ENCODE peak calls at places on chromosomes 12 and 14, in ten cellular contexts. R is A673, O is Peyer's patch, Q is osteoblast, T is AG04450, P is heart right ventricle, Y is fibroblast of lung, B is transverse colon, X is psoas muscle, N is bronchial epithelial cell. L is an unnamed sample. For H3K27me3, the result is how much of the 10 kb centered on the place peaks cover.

GRCh38 chr12:22271036-22271435 is 63.5 kb downstream of the ST8SIA1 start:
- DNase-seq in N (peak), O (no peak), Q (peak), R (no peak), B (no peak), Y (peak), X (no peak), T (peak), P (no peak), L (no peak)

GRCh38 chr14:91466192-91466591 is 43.9 kb downstream of the PPP4R3A start:
- DNase-seq in P (no peak), X (no peak), N (no peak), T (no peak), B (no peak), Q (no peak), R (no peak), O (no peak), Y (no peak), L (no peak)

GRCh38 chr12:111034911-111035577 is 114.7 kb upstream of the MYL2 start:
- DNase-seq in T (no peak), O (no peak), N (no peak), P (no peak), Y (no peak), B (no peak), R (peak), Q (no peak), X (no peak), L (peak)

GRCh38 chr12:28936711-28937110 is 212.4 kb upstream of the FAR2 start:
- DNase-seq in B (no peak), O (no peak), P (no peak), Q (no peak), Y (no peak), N (no peak), T (no peak), X (no peak), R (no peak), L (no peak)

GRCh38 chr12:7327913-7328312 is 24.0 kb downstream of the ACSM4 start:
- DNase-seq in B (no peak), T (no peak), X (no peak), O (no peak), N (no peak), P (no peak), Y (no peak), Q (no peak), R (peak), L (no peak)

GRCh38 chr14:75821828-75822521 is 159.8 kb downstream of the TGFB3 start:
- DNase-seq in X (no peak), T (no peak), Y (peak), P (no peak), B (no peak), O (no peak), R (no peak), Q (no peak), N (peak), L (no peak)

GRCh38 chr14:75968461-75968860 is 13.3 kb downstream of the TGFB3 start:
- DNase-seq in P (no peak), B (no peak), R (peak), O (no peak), T (no peak), X (no peak), N (no peak), Q (peak), Y (no peak), L (no peak)

GRCh38 chr12:123427036-123427769 is 9.3 kb downstream of the RILPL2 start:
- DNase-seq in Y (no peak), T (no peak), O (peak), N (no peak), P (no peak), R (no peak), X (no peak), B (peak), Q (no peak), L (peak)

GRCh38 chr14:99424306-99424877 is 56.3 kb downstream of the SETD3 start:
- DNase-seq in P (no peak), Q (no peak), X (no peak), O (no peak), N (no peak), R (no peak), B (no peak), Y (no peak), T (no peak), L (no peak)

GRCh38 chr12:92107621-92108131 is 38.0 kb downstream of the BTG1 start:
- DNase-seq in Q (no peak), N (no peak), T (no peak), X (no peak), R (no peak), B (no peak), O (no peak), Y (no peak), P (no peak), L (no peak)

GRCh38 chr14:31944256-31945073 is 132.6 kb upstream of the ARHGAP5 start:
- DNase-seq in P (no peak), N (no peak), R (no peak), T (no peak), X (no peak), Q (no peak), B (peak), O (peak), Y (no peak), L (peak)

GRCh38 chr12:112905451-112906089 is 1.2 kb upstream of the OAS1 start:
- DNase-seq in B (no peak), O (no peak), X (no peak), R (no peak), Q (peak), Y (no peak), T (no peak), N (peak), P (no peak), L (no peak)

GRCh38 chr12:4961311-4961710 is 51.6 kb downstream of the KCNA1 start:
- DNase-seq in Y (no peak), O (no peak), T (no peak), Q (no peak), P (no peak), X (no peak), N (no peak), B (no peak), R (no peak), L (no peak)

GRCh38 chr14:78519863-78520262 is 349.7 kb downstream of the NRXN3 start:
- DNase-seq in O (no peak), B (peak), X (no peak), Y (peak), R (peak), P (peak), T (no peak), Q (no peak), N (peak), L (no peak)

GRCh38 chr14:50804181-50804721 is 26.7 kb downstream of the NIN start:
- DNase-seq in P (no peak), Q (peak), B (no peak), Y (peak), O (no peak), X (no peak), T (no peak), N (no peak), R (no peak), L (no peak)

GRCh38 chr14:95348395-95349080 is 28.8 kb upstream of the CLMN start:
- DNase-seq in R (peak), O (no peak), B (no peak), Y (no peak), N (no peak), Q (no peak), T (no peak), P (no peak), X (no peak), L (no peak)

GRCh38 chr14:22449612-22449930 is 139.5 kb downstream of the DAD1 start:
- DNase-seq in O (no peak), R (no peak), P (no peak), N (no peak), Y (no peak), Q (no peak), X (no peak), B (no peak), T (no peak), L (no peak)

GRCh38 chr12:6613015-6613775 is 6.0 kb upstream of the CHD4 start:
- DNase-seq in B (peak), Y (peak), X (peak), Q (peak), P (peak), O (peak), R (peak), T (no peak), N (peak), L (peak)

GRCh38 chr12:53968214-53969127 is 4.5 kb upstream of the HOXC11 start:
- DNase-seq in R (no peak), B (no peak), Q (no peak), Y (no peak), O (no peak), X (no peak), P (no peak), T (no peak), N (no peak), L (no peak)

GRCh38 chr14:101865288-101865687 is 99.1 kb upstream of the DYNC1H1 start:
- DNase-seq in O (no peak), X (no peak), Q (no peak), P (no peak), R (no peak), Y (no peak), T (no peak), B (no peak), N (no peak), L (no peak)

GRCh38 chr12:111584959-111585358 is 14.2 kb downstream of the ATXN2 start:
- DNase-seq in R (no peak), X (no peak), P (no peak), B (no peak), Y (no peak), Q (no peak), O (no peak), N (peak), T (no peak), L (no peak)

GRCh38 chr14:36223558-36223957 is 47.0 kb upstream of the PTCSC3 start:
- DNase-seq in R (no peak), O (no peak), B (no peak), Y (no peak), P (no peak), T (no peak), N (no peak), X (no peak), Q (no peak), L (no peak)

DNA sequence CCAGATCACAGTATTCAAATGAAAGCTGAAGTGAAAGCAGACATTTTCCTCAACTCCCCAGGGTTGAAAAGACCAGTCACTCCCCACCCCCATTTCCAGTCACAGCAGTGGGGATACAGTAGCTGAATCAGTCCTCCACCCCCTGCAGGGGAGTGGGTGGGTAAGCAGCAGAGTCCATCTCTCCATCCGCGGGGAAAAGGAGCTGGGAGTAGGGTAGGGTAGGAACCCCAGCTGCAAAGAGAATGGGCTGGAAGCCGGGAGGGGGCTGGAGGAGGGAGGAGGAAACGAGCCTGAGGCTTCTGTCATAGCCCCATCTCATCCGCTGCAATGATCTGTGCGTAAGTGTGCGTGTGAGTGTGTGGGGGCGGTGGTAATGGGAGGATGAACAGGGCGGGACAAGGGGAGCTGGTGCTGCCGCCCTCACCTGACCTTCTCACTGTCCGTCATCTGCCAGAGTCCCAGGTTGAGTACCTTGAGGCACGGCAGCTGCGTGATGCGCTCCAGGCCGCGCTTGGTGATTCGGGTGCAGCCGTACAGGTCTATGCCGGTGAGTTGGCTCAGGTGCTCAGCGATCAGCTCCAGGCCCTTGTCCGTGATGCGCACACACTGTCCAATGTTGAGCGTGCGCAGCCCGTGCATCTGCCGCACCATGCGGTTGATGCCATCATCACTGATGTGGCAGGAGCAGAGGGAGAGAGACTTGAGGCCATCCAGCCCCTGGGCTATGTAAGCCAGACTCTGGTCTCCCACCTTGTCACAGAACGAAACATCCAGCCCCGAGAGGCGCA is 1.7 kb downstream of the FBXL14 start:
- DNase-seq in R (peak), N (peak), Q (peak), P (peak), B (peak), O (peak), T (no peak), Y (peak), X (no peak), L (peak)
- TF ChIP-seq CTCF in R (peak), N (no peak), Q (no peak), P (no peak), B (no peak), O (no peak), T (peak), Y (peak), X (no peak), L (no peak)

DNA sequence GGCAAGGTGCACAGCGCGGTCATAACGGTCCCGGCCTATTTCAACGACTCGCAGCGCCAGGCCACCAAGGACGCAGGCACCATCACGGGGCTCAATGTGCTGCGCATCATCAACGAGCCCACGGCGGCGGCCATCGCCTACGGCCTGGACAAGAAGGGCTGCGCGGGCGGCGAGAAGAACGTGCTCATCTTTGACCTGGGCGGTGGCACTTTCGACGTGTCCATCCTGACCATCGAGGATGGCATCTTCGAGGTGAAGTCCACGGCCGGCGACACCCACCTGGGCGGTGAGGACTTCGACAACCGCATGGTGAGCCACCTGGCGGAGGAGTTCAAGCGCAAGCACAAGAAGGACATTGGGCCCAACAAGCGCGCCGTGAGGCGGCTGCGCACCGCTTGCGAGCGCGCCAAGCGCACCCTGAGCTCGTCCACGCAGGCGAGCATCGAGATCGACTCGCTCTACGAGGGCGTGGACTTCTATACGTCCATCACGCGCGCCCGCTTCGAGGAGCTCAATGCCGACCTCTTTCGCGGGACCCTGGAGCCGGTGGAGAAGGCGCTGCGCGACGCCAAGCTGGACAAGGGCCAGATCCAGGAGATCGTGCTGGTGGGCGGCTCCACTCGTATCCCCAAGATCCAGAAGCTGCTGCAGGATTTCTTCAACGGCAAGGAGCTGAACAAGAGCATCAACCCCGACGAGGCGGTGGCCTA is 875 bp downstream of the HSPA2 start:
- DNase-seq in T (no peak), X (no peak), O (no peak), N (no peak), Q (no peak), B (peak), R (no peak), Y (peak), P (peak), L (no peak)
- H3K4me3 ChIP-seq in T (peak), X (peak), O (peak), N (no peak), Q (peak), B (peak), R (peak), Y (peak), P (peak), L (no peak)

DNA sequence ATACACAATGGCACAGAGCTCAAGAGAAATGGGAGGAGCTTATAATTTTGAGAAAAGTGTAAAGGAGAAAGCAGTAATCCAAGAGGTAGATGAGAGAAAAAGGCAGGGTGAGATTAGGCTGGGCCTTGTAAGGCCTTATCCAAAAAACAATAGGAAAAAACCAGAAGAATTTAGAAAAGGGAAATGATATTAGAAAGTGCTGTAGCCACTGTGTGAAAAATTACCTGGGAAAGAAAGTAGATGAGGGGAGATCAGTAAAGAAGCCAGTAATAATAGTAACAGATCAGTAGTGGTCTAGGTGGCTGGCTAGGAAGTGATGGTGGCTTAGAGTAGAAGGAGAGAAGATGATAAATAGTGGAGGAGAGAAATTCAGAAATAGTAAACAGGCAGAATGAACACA is 66.3 kb upstream of the CFL2 start:
- DNase-seq in O (no peak), Y (no peak), P (no peak), N (no peak), X (no peak), B (no peak), Q (no peak), T (no peak), R (no peak), L (no peak)
- H3K27me3 ChIP-seq in O (under half), Y (under half), P (under half), N (under half), X (under half), B (under half), Q (under half), T (under half), R (under half), L (under half)

DNA sequence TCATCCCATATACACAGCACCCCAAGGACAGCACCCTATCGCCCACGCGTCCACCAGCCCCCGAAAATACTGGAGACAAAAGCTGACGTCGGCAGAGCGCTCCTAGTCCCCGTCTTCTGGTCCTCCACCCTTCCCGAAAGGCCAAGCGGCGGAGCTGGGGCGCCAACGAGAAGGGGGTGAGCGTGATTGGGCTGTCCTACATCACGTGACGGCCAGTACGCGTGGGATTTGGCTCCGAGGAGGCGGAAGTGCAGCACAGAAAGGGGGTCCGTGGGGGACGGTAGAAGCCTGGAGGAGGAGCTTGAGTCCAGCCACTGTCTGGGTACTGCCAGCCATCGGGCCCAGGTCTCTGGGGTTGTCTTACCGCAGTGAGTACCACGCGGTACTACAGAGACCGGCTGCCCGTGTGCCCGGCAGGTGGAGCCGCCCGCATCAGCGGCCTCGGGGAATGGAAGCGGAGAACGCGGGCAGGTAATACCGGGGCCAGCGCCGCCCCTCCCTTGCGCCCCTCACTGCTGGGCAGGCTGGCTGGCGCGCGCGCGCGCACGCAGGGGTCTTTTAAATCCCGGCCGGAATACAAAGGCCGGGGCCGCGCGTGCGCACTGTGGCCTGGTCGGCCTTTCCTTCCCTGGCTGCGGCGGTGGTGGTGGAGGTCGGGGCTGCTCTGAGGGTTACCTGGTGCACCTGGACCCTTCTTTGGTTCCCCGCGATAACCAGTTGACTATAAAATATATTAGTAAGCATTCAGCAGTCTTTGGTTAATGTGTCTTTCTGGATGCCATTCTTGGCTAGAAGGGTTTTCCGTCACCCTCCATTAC is at the start of gene TDG:
- DNase-seq in R (peak), N (peak), O (peak), Y (peak), B (peak), Q (peak), X (peak), P (peak), T (peak), L (peak)
- TF ChIP-seq CTCF in R (no peak), N (peak), O (peak), Y (no peak), B (peak), Q (peak), X (no peak), P (peak), T (peak), L (peak)

GRCh38 chr12:57091633-57092528 is 3.0 kb downstream of the NAB2 start:
- DNase-seq in T (no peak), B (no peak), P (no peak), X (no peak), N (no peak), Q (peak), O (no peak), R (no peak), Y (no peak), L (no peak)
- H3K4me3 ChIP-seq in T (peak), B (no peak), P (no peak), X (peak), N (no peak), Q (peak), O (no peak), R (peak), Y (peak), L (no peak)

DNA sequence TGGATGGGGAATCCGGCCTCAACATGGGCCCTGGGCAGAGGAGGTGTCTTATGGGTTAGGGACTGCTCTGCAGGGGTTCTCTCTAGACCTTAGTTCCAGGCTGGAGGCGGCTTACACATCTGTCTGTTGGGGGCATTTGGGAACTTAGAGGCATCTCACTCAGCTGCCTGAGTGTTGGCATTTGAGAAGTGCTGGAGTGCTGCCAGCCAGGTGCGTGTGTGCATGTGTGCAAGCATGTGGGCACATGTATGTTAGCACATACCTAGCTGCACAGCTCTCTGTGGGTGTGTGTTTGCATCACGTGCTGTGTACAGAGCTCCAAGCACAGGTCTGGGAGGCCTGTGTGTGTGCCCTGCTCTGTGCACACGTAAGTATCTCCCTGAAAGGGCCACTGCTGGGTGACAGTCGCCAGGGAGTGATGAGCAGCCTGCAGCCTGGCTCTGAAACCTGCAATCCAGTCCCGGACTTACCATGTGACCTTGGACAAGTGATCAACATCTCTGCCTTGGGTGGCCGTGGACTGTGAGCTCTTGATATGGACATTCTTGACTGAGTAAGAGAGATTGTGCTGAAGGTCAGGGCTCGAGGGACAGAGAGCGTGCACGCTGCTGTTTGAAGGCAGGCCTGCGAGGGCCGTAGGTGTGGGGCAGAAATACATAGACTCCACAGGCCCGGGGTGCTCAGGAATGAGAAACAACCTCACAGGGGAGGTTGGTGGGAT is 5.2 kb downstream of the LRTM2 start:
- DNase-seq in Y (no peak), B (no peak), O (no peak), R (no peak), T (no peak), X (no peak), N (no peak), P (no peak), Q (no peak), L (no peak)
- H3K27me3 ChIP-seq in Y (under half), B (half or more), O (under half), R (under half), T (half or more), X (under half), N (under half), P (half or more), Q (half or more), L (under half)

GRCh38 chr12:132523576-132524331 is 33.8 kb downstream of the FBRSL1 start:
- DNase-seq in B (peak), P (peak), Y (peak), N (peak), R (peak), T (no peak), O (peak), X (peak), Q (peak), L (peak)

GRCh38 chr12:132521200-132521580 is 31.2 kb downstream of the FBRSL1 start:
- DNase-seq in T (no peak), B (no peak), N (no peak), P (no peak), X (no peak), Y (no peak), R (no peak), O (no peak), Q (no peak), L (no peak)

GRCh38 chr12:132524405-132524804 is 34.5 kb downstream of the FBRSL1 start:
- DNase-seq in N (peak), Y (peak), T (no peak), B (no peak), R (no peak), Q (peak), O (no peak), P (no peak), X (no peak), L (no peak)

GRCh38 chr12:132521726-132522292 is 31.9 kb downstream of the FBRSL1 start:
- DNase-seq in B (no peak), N (no peak), T (no peak), Y (no peak), P (no peak), X (no peak), R (no peak), Q (no peak), O (no peak), L (no peak)

GRCh38 chr12:132522586-132523380 is 32.8 kb downstream of the FBRSL1 start:
- DNase-seq in B (no peak), Y (no peak), N (no peak), O (no peak), P (no peak), X (no peak), R (no peak), T (no peak), Q (no peak), L (no peak)
- TF ChIP-seq CTCF in B (no peak), Y (no peak), N (no peak), O (no peak), P (no peak), X (no peak), R (no peak), T (no peak), Q (no peak), L (no peak)